ENCODE peak calls at places on chromosome 20, in four cellular contexts. S, M, F and E are unnamed samples.

GRCh38 chr20:15379897-15380296 is 1042.5 kb upstream of the FLRT3 start:
- DNase-seq in M (no peak), S (no peak), F (no peak), E (no peak)

GRCh38 chr20:16125810-16126209 is 447.4 kb downstream of the KIF16B start:
- DNase-seq in M (no peak), F (peak), S (no peak), E (peak)

GRCh38 chr20:31260326-31260932 is 3.0 kb downstream of the DEFB115 start:
- DNase-seq in F (peak), S (no peak), M (no peak), E (no peak)

GRCh38 chr20:17562804-17563305 is 7.0 kb upstream of the DSTN start:
- DNase-seq in F (peak), S (peak), M (no peak), E (no peak)

GRCh38 chr20:64244281-64244805 is 11.2 kb upstream of the PCMTD2 start:
- DNase-seq in S (no peak), F (no peak), M (no peak), E (no peak)

GRCh38 chr20:43938017-43938655 is 23.5 kb downstream of the TOX2 start:
- DNase-seq in S (peak), M (no peak), F (no peak), E (no peak)

GRCh38 chr20:63520594-63520938 is at the start of gene PPDPF:
- DNase-seq in S (peak), M (peak), F (peak), E (peak)

GRCh38 chr20:63690898-63691710 is 5.3 kb upstream of the TNFRSF6B start:
- DNase-seq in S (no peak), M (no peak), F (no peak), E (no peak)

GRCh38 chr20:54716790-54717189 is 241.4 kb downstream of the DOK5 start:
- DNase-seq in S (no peak), M (no peak), F (no peak), E (no peak)

GRCh38 chr20:327946-328563 is 2.7 kb downstream of the SOX12 start:
- DNase-seq in S (peak), M (no peak), F (no peak), E (no peak)

GRCh38 chr20:42588847-42589246 is 600.9 kb downstream of the PTPRT start:
- DNase-seq in F (no peak), M (no peak), S (no peak), E (no peak)

GRCh38 chr20:62816879-62817873 is at the start of gene COL9A3:
- DNase-seq in F (no peak), M (no peak), S (no peak), E (no peak)

GRCh38 chr20:53926428-53927028 is 143.9 kb downstream of the BCAS1 start:
- DNase-seq in M (peak), S (peak), F (peak), E (peak)

GRCh38 chr20:39800548-39800947 is 838.4 kb downstream of the DHX35 start:
- DNase-seq in S (peak), F (peak), M (peak), E (peak)

GRCh38 chr20:16475225-16475624 is 98.0 kb downstream of the KIF16B start:
- DNase-seq in F (no peak), M (peak), S (peak), E (no peak)

GRCh38 chr20:19789009-19789408 is 31.0 kb downstream of the RIN2 start:
- DNase-seq in S (no peak), F (no peak), M (no peak), E (no peak)

GRCh38 chr20:35630636-35631035 is 15.0 kb downstream of the SPAG4 start:
- DNase-seq in F (no peak), S (no peak), M (no peak), E (no peak)

GRCh38 chr20:45890077-45890996 is 671 bp downstream of the NEURL2 start:
- DNase-seq in M (peak), F (no peak), S (peak), E (peak)
- TF ChIP-seq CTCF in M (peak), F (peak), S (peak), E (peak)

DNA sequence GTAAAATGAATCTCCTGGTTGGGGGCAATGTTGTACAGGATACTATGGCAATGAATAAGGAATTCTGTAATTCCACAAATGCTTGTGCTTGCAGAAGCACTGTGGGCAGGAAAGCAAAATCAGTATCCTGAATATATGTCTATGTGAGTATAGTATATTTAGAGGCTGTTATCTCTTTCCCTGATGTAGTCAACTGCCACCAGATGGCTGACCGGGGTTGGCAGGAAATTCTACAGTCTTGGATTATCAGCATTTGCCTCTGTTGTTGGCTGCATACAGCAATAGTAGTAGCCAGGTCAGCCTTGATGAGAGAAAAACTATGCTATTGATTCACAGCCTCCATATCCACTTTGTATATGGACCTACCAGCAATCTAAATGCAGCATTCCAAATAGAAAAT is 425.1 kb upstream of the JAG1 start:
- DNase-seq in M (no peak), F (peak), S (no peak), E (no peak)
- TF ChIP-seq CTCF in M (no peak), F (peak), S (no peak), E (no peak)

GRCh38 chr20:57509665-57510237 is 15.2 kb downstream of the CTCFL start:
- DNase-seq in M (no peak), F (peak), S (peak), E (no peak)
- TF ChIP-seq CTCF in M (peak), F (peak), S (peak), E (peak)

GRCh38 chr20:10411673-10412072 is 22.3 kb downstream of the MKKS start:
- DNase-seq in F (no peak), S (no peak), M (no peak), E (no peak)

GRCh38 chr20:10408427-10408826 is 25.6 kb downstream of the MKKS start:
- DNase-seq in M (no peak), F (no peak), S (no peak), E (no peak)

GRCh38 chr20:10414982-10415650 is 18.9 kb downstream of the MKKS start:
- DNase-seq in S (peak), M (no peak), F (peak), E (no peak)

DNA sequence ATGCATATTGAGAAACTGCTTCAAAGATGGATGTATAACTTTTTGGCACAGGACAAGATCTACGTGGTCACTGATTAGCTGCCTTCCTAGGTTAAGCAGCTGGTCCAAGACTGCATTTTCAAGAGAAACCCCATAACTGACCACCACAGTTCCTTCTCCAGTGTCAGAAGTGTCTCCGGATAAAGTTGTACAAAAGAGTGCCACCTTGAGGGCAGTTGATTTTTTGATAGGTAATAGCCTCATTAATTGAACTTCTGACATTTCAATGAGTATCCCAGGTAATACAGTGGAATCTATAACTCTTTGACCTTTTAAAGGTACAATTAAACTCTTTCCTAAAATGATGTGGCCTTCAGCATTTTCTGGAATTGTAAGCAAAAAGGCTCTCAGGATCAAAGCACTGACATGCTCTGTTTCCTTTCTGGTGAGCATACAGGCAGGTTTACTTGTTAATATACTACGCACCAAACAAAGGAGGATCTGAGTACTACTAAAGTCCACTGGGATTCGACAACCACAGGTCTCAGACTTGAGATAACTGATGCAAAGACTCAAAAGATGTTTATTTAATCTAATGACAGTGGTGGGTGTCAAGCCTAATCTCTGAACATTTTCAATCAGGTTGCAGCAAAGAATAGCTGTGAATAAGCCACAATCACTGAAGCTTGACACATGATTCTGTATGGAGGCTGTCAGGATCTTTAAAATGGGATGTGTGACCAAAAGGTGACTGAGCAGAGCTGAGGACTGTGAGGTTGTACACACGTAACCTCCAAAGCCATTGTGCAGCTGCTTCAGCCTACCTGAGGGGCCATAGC is 21.2 kb downstream of the MKKS start:
- DNase-seq in M (no peak), F (no peak), S (peak), E (no peak)
- TF ChIP-seq CTCF in M (peak), F (peak), S (peak), E (peak)

GRCh38 chr20:18718129-18718528 is 95.5 kb upstream of the SCP2D1 start:
- DNase-seq in M (no peak), F (no peak), S (no peak), E (no peak)
- TF ChIP-seq CTCF in M (no peak), F (peak), S (no peak), E (no peak)

GRCh38 chr20:9408422-9409300 is 105.7 kb upstream of the LAMP5 start:
- DNase-seq in S (peak), F (peak), M (no peak), E (no peak)
- TF ChIP-seq CTCF in S (no peak), F (no peak), M (no peak), E (no peak)

GRCh38 chr20:6766433-6766832 is 1.1 kb upstream of the BMP2 start:
- DNase-seq in M (no peak), S (no peak), F (no peak), E (no peak)

GRCh38 chr20:6767166-6767535 is 335 bp upstream of the BMP2 start:
- DNase-seq in F (no peak), S (no peak), M (no peak), E (no peak)

GRCh38 chr20:6765469-6766058 is 1.9 kb upstream of the BMP2 start:
- DNase-seq in M (peak), S (peak), F (peak), E (peak)

GRCh38 chr20:6767536-6768227 is at the start of gene BMP2:
- DNase-seq in S (peak), F (peak), M (no peak), E (no peak)

DNA sequence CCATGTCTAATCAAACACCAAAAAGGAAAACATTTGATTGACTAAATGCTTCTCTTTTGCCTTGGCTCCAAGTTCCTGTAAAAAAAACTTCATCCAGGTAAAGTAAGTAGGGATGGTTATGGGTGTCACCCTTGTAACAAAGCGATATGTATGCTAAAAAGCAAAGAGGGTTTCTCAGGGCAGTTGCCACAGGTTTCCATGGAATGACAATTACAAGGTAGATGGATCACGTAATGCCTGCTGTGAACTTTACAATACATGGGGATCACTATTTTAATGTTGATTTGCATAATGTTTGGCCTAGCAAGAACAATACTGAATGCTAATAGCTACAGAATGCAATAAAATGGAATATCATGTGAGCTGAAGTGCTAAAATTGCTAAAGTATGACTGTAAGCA is 2.9 kb upstream of the BMP2 start:
- DNase-seq in F (no peak), S (no peak), M (no peak), E (no peak)
- TF ChIP-seq CTCF in F (no peak), S (no peak), M (no peak), E (no peak)

GRCh38 chr20:50308513-50309279 is 118.1 kb downstream of the CEBPB start:
- DNase-seq in M (peak), S (peak), F (peak), E (peak)
- TF ChIP-seq CTCF in M (no peak), S (peak), F (peak), E (no peak)